ENCODE peak calls at places on chromosomes 7 and 10, in nine cellular contexts. G is adrenal gland; H is nucleus accumbens; S is hippocampal formation; M is activated naive CD4-positive, alpha-beta T cell; D is T-helper 2 cell; P is amniotic epithelial cell; K is ascending aorta; B is central memory CD4-positive, alpha-beta T cell. J is an unnamed sample.

GRCh38 chr10:76523215-76523614 is 1091.8 kb downstream of the LRMDA start:
- DNase-seq in G (no peak), H (no peak), S (no peak), M (no peak), D (no peak), P (no peak), K (no peak), B (no peak), J (no peak)

GRCh38 chr7:3156508-3156907 is 112.8 kb upstream of the CARD11 start:
- DNase-seq in G (no peak), H (no peak), S (no peak), M (no peak), D (no peak), P (no peak), K (no peak), B (no peak), J (no peak)

GRCh38 chr10:62814901-62815372 is 1.2 kb downstream of the EGR2 start:
- DNase-seq in G (no peak), H (no peak), S (no peak), M (no peak), D (no peak), P (no peak), K (no peak), B (no peak), J (no peak)

GRCh38 chr7:64946772-64947171 is 43.7 kb downstream of the ZNF273 start:
- DNase-seq in G (no peak), H (no peak), S (no peak), M (no peak), D (no peak), P (peak; percentile 9), K (no peak), B (no peak), J (peak; percentile 32)

GRCh38 chr7:151086802-151087246 is 549 bp downstream of the AGAP3 start:
- DNase-seq in G (peak; percentile 46), H (no peak), S (no peak), M (no peak), D (no peak), P (no peak), K (no peak), B (no peak), J (peak; percentile 50)

GRCh38 chr10:22823109-22823508 is 104.7 kb upstream of the ARMC3 start:
- DNase-seq in G (no peak), H (no peak), S (no peak), M (no peak), D (no peak), P (peak; percentile 74), K (no peak), B (no peak), J (no peak)

GRCh38 chr7:108299251-108300014 is 156.8 kb downstream of the NRCAM start:
- DNase-seq in G (no peak), H (no peak), S (no peak), M (no peak), D (no peak), P (peak; percentile 81), K (no peak), B (no peak), J (no peak)

GRCh38 chr7:106110885-106111670 is 1.0 kb downstream of the SYPL1 start:
- DNase-seq in G (no peak), H (no peak), S (peak; percentile 3), M (no peak), D (no peak), P (peak; percentile 42), K (no peak), B (no peak), J (no peak)

GRCh38 chr7:143978585-143978984 is 21.5 kb upstream of the OR6B1 start:
- DNase-seq in G (no peak), H (no peak), S (no peak), M (no peak), D (no peak), P (peak; percentile 51), K (no peak), B (no peak), J (no peak)

GRCh38 chr10:71999360-72000072 is 35.3 kb downstream of the CHST3 start:
- DNase-seq in G (peak; percentile 69), H (peak; percentile 87), S (peak; percentile 79), M (no peak), D (no peak), P (peak; percentile 82), K (peak; percentile 80), B (no peak), J (no peak)

GRCh38 chr7:117665393-117665792 is 185.6 kb downstream of the CFTR start:
- DNase-seq in G (no peak), H (no peak), S (no peak), M (no peak), D (no peak), P (peak; percentile 84), K (no peak), B (no peak), J (no peak)

GRCh38 chr7:88806280-88807037 is 10.9 kb upstream of the TEX47 start:
- DNase-seq in G (no peak), H (no peak), S (no peak), M (no peak), D (no peak), P (no peak), K (no peak), B (no peak), J (no peak)

GRCh38 chr7:30815016-30815854 is 44.0 kb downstream of the MINDY4 start:
- DNase-seq in G (no peak), H (no peak), S (no peak), M (no peak), D (no peak), P (peak; percentile 84), K (peak; percentile 88), B (no peak), J (no peak)

GRCh38 chr7:117269417-117269816 is 53.4 kb downstream of the WNT2 start:
- DNase-seq in G (no peak), H (no peak), S (no peak), M (no peak), D (no peak), P (peak; percentile 96), K (no peak), B (no peak), J (no peak)

GRCh38 chr10:50544095-50544856 is 79.5 kb downstream of the SGMS1 start:
- DNase-seq in G (no peak), H (no peak), S (no peak), M (no peak), D (no peak), P (no peak), K (no peak), B (no peak), J (no peak)

GRCh38 chr10:43305881-43306280 is 39.0 kb upstream of the RASGEF1A start:
- DNase-seq in G (no peak), H (no peak), S (no peak), M (no peak), D (no peak), P (peak; percentile 27), K (no peak), B (no peak), J (no peak)

GRCh38 chr7:27994639-27995038 is 186.0 kb downstream of the JAZF1 start:
- DNase-seq in G (no peak), H (no peak), S (no peak), M (no peak), D (no peak), P (no peak), K (no peak), B (no peak), J (peak; percentile 52)

J was measured in NCI-H345.